ENCODE peak calls at places on chromosome 1, in four cellular contexts. M is C1 segment of cervical spinal cord; U is stimulated activated CD4-positive, alpha-beta T cell treated with anti-CD3 and anti-CD28 coated beads, TNF-alpha, amount 100 ng/mL, for 4 hours; K is foreskin keratinocyte. Q is an unnamed sample.

GRCh38 chr1:175169305-175170018 is 23.1 kb downstream of the KIAA0040 start:
- DNase-seq in U (no peak), K (peak; percentile 72), M (no peak), Q (no peak)

GRCh38 chr1:40861227-40862003 is 748 bp downstream of the CITED4 start:
- DNase-seq in U (no peak), K (no peak), M (no peak), Q (peak; percentile 9)

GRCh38 chr1:234980657-234981396 is 147.8 kb downstream of the TOMM20 start:
- DNase-seq in U (peak; percentile 72), M (peak; percentile 61), K (peak; percentile 87), Q (peak; percentile 99)

GRCh38 chr1:84267476-84267875 is 34.0 kb upstream of the SAMD13 start:
- DNase-seq in M (no peak), K (no peak), U (no peak), Q (no peak)

GRCh38 chr1:80534606-80535360 is 1266.0 kb upstream of the ADGRL2 start:
- DNase-seq in K (peak; percentile 41), U (no peak), M (no peak), Q (peak; percentile 67)

GRCh38 chr1:224894915-224895314 is 34.6 kb upstream of the DNAH14 start:
- DNase-seq in M (no peak), K (no peak), U (no peak), Q (peak; percentile 56)

GRCh38 chr1:152047607-152047953 is 10.8 kb upstream of the S100A11 start:
- DNase-seq in M (no peak), K (peak; percentile 99), U (no peak), Q (no peak)

GRCh38 chr1:99808391-99809115 is 41.6 kb upstream of the AGL start:
- DNase-seq in U (no peak), K (peak; percentile 78), M (peak; percentile 1), Q (peak; percentile 93)